ENCODE peak calls at places on chromosomes 7 and 10, in six cellular contexts. D is transverse colon, R is uterus, U is body of pancreas, M is prostate gland, B is H1. I is an unnamed sample.
A peak's percentile ranks its signal among the peaks of the same experiment; 100 is the strongest.

GRCh38 chr7:83684928-83685327 is 36.0 kb upstream of the SEMA3E start:
- DNase-seq in B (peak; percentile 89), M (no peak), D (no peak), U (no peak), R (no peak), I (no peak)

GRCh38 chr10:106615081-106615480 is 549.4 kb downstream of the SORCS1 start:
- DNase-seq in B (no peak), R (no peak), U (no peak), D (no peak), M (no peak), I (no peak)

GRCh38 chr10:11440250-11441150 is 170.9 kb downstream of the USP6NL start:
- DNase-seq in U (no peak), B (no peak), R (no peak), M (no peak), D (no peak), I (no peak)

GRCh38 chr7:114368492-114368891 is 46.1 kb upstream of the FOXP2 start:
- DNase-seq in U (no peak), M (no peak), D (no peak), B (no peak), R (no peak), I (no peak)

GRCh38 chr10:17805921-17806577 is 3.1 kb upstream of the MRC1 start:
- DNase-seq in R (no peak), D (no peak), U (no peak), B (no peak), M (no peak), I (peak; percentile 23)

GRCh38 chr10:7484456-7485266 is 73.8 kb upstream of the SFMBT2 start:
- DNase-seq in D (peak; percentile 40), M (no peak), U (no peak), B (no peak), R (no peak), I (no peak)

GRCh38 chr10:3754727-3755439 is 30.1 kb downstream of the KLF6 start:
- DNase-seq in U (no peak), D (no peak), M (no peak), B (no peak), R (no peak), I (peak; percentile 40)

GRCh38 chr7:369981-370621 is 80.1 kb downstream of the FOXL3 start:
- DNase-seq in M (no peak), B (no peak), U (peak; percentile 89), D (peak; percentile 16), R (no peak), I (no peak)

GRCh38 chr7:43933902-43934560 is 7.8 kb downstream of the UBE2D4 start:
- DNase-seq in B (no peak), D (no peak), M (no peak), U (no peak), R (no peak), I (no peak)

GRCh38 chr10:24438800-24439199 is 229.9 kb downstream of the KIAA1217 start:
- DNase-seq in B (no peak), D (no peak), R (no peak), M (no peak), U (no peak), I (no peak)

GRCh38 chr7:134941185-134941900 is 45.0 kb upstream of the AGBL3 start:
- DNase-seq in B (no peak), R (no peak), M (no peak), D (no peak), U (no peak), I (no peak)

GRCh38 chr7:116499168-116500070 is at the start of gene CAV2:
- DNase-seq in U (peak; percentile 82), B (no peak), D (peak; percentile 64), R (peak; percentile 71), M (peak; percentile 65), I (peak; percentile 59)
- TF ChIP-seq POLR2A in U (peak; percentile 40), B (no peak), D (peak; percentile 10), R (peak; percentile 72), M (peak; percentile 48), I (no peak)

DNA sequence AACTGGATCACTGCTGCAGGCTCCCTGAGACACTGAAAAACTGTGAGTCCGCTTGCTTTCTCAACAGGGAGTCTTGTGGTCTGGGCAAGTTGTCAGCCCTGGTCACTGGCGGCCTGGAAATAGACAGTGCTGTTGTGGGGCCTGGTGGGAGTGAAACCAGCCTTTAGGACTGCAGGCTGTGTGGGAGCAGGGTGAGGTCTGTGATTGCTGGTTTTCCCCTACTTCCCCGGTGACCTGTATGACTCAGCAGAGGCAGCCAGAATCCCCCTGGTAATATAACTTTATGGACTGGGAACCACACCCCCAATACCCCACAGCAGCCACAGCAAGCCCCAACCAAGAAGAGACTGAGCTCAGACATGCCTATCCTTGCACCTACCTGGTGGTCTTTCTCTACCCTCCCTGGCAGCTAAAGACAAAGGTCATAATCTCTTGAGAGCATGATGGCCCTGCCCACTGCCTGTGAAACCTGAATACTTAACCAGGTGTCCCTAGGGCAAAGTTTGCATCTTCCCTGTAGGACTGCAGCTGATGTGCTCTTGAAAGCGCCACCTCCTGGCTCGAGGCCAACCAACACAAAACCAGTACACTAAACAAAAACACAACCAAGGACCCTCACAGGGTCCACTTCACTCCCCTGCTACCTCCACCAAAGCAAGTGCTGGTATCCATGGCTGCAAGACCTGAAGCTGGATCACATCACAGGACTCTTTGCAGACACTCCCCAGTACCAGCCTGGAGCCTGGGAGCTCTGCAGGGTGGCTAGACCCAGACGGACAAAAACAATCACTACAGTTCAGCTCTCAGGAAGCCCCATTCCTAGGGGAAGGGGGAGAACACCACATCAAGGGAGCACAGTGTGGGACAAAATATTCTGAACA is 7.2 kb upstream of the ADAM22 start:
- DNase-seq in U (no peak), B (peak; percentile 44), R (no peak), M (no peak), D (peak; percentile 42), I (no peak)
- TF ChIP-seq POLR2A in U (no peak), B (no peak), R (no peak), M (no peak), D (no peak), I (no peak)

DNA sequence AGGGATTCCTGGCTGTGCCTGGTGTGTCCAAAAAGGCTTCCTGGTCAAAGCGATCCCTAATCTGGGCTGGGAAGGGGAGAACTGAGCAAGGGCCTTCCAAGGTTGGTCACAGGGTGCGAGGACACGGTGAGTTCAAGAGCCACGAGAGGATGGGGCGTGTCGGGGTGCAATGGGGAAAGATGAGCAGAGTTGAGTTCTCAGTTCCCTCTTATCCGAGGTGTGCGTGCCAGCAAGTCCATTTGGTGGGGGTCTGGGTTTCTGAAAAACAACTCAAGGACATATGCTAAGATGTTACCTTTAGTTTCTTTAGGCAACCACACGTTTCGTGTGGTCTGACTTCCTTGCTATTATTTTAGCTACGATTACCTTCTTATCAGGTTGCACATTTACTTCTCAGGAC is 1.3 kb downstream of the ZNF775 start:
- DNase-seq in B (no peak), D (no peak), U (no peak), M (no peak), R (no peak), I (no peak)
- TF ChIP-seq POLR2A in B (no peak), D (no peak), U (no peak), M (no peak), R (no peak), I (no peak)

GRCh38 chr7:157690058-157690832 is 353.4 kb downstream of the DNAJB6 start:
- DNase-seq in B (no peak), D (no peak), M (no peak), R (no peak), U (no peak), I (no peak)
- TF ChIP-seq POLR2A in B (no peak), D (no peak), M (no peak), R (no peak), U (no peak), I (no peak)

GRCh38 chr7:117019786-117020604 is 66.7 kb downstream of the ST7 start:
- DNase-seq in U (peak; percentile 71), B (no peak), D (peak; percentile 37), M (peak; percentile 61), R (peak; percentile 57), I (peak; percentile 34)
- TF ChIP-seq POLR2A in U (peak; percentile 30), B (no peak), D (no peak), M (no peak), R (no peak), I (no peak)

DNA sequence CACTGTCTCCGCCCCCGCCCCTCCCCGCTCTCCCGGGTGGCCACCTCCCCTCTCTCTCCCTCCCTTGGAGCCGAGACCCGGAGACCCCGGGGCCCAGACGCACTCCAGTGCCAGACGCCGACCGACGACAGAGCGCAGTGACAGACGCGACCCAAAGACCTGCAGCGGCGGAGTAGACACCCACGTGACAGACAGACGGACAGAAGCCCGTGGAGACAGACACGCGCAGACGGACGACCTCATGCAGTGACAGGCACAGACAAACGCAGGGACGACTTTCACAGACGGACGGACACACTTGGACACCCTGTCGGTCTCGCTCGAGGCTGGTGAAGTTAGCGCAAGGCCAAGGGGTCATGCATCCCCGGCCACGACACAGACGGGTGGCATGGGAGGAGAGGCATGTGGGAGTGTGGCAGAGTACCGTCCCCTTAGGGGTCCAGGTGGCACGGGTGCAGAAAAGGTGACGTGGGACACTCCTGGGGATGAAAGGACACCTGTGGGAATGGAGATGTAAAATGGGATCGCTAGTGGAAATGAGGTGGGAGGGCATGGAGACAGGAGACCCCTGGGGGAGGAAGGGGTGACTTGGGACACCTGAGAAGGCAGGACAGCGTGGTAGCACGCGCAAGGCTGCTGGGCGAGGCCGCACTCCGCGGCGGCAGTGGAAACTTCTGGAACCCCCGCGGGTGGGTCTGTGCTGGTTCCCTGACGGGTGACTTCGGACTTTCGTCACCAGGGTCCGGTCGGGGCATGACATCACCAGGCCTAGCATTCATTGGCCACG is 461 bp upstream of the ACHE start:
- DNase-seq in D (peak; percentile 78), M (no peak), R (peak; percentile 48), U (peak; percentile 73), B (no peak), I (peak; percentile 81)
- TF ChIP-seq POLR2A in D (peak; percentile 44), M (peak; percentile 48), R (no peak), U (peak; percentile 48), B (no peak), I (peak; percentile 19)

DNA sequence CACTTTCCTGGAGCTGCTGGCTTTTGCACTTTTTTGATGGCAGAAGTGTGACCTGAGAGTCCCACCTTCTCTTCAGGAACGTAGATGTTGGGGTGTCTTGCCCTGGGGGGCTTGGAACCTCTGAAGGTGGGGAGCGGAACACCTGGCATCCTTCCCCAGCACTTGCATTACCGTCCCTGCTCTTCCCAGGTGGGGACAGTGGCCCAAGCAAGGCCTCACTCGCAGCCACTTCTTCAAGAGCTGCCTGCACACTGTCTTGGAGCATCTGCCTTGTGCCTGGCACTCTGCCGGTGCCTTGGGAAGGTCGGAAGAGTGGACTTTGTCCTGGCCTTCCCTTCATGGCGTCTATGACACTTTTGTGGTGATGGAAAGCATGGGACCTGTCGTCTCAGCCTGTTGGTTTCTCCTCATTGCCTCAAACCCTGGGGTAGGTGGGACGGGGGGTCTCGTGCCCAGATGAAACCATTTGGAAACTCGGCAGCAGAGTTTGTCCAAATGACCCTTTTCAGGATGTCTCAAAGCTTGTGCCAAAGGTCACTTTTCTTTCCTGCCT is 31.1 kb downstream of the PFKFB3 start:
- DNase-seq in D (no peak), M (no peak), U (no peak), B (no peak), R (no peak), I (no peak)
- TF ChIP-seq POLR2A in D (no peak), M (no peak), U (no peak), B (no peak), R (no peak), I (no peak)

I was measured in erythroblast.